ENCODE peak calls at places on chromosomes 13 and 19, in six cellular contexts. D, C, I, N, V and J are unnamed samples.

GRCh38 chr19:10270180-10270615 is 722 bp upstream of the ICAM1 start:
- DNase-seq in D (no peak), C (peak; percentile 52), I (peak; percentile 43), N (peak; percentile 86), V (peak; percentile 68), J (no peak)

GRCh38 chr19:1811942-1812425 is at the start of gene ATP8B3:
- DNase-seq in D (no peak), C (no peak), I (peak; percentile 46), N (peak; percentile 84), V (peak; percentile 49), J (no peak)

GRCh38 chr19:19661141-19661674 is 2.3 kb downstream of the ATP13A1 start:
- DNase-seq in D (no peak), C (no peak), I (no peak), N (peak; percentile 45), V (no peak), J (no peak)

GRCh38 chr19:6674868-6675305 is 4.9 kb upstream of the TNFSF14 start:
- DNase-seq in D (no peak), C (peak; percentile 43), I (peak; percentile 88), N (peak; percentile 94), V (peak; percentile 91), J (peak; percentile 31)

GRCh38 chr13:30394798-30395191 is 27.5 kb upstream of the UBE2L5 start:
- DNase-seq in D (no peak), C (no peak), I (no peak), N (no peak), V (no peak), J (no peak)

GRCh38 chr13:75566658-75567057 is 17.1 kb downstream of the UCHL3 start:
- DNase-seq in D (no peak), C (peak; percentile 78), I (no peak), N (no peak), V (no peak), J (peak; percentile 40)

GRCh38 chr19:33444993-33445751 is 71.7 kb downstream of the CEBPG start:
- DNase-seq in D (no peak), C (no peak), I (no peak), N (no peak), V (no peak), J (no peak)

GRCh38 chr13:105920375-105920774 is 615.1 kb downstream of the EFNB2 start:
- DNase-seq in D (no peak), C (peak; percentile 92), I (no peak), N (no peak), V (no peak), J (peak; percentile 81)

GRCh38 chr13:18949970-18950369 is 231.7 kb downstream of the TUBA3C start:
- DNase-seq in D (no peak), C (no peak), I (no peak), N (no peak), V (no peak), J (no peak)

GRCh38 chr13:67139551-67139950 is 90.6 kb downstream of the PCDH9 start:
- DNase-seq in D (no peak), C (peak; percentile 72), I (no peak), N (no peak), V (no peak), J (no peak)

GRCh38 chr19:45506991-45507863 is at the start of gene VASP:
- DNase-seq in D (peak; percentile 49), C (peak; percentile 93), I (peak; percentile 83), N (peak; percentile 94), V (peak; percentile 84), J (no peak)

GRCh38 chr13:30844548-30845296 is 61.3 kb upstream of the MEDAG start:
- DNase-seq in D (no peak), C (no peak), I (no peak), N (no peak), V (no peak), J (no peak)

GRCh38 chr13:40031031-40031430 is 375.6 kb downstream of the COG6 start:
- DNase-seq in D (no peak), C (peak; percentile 50), I (no peak), N (no peak), V (no peak), J (peak; percentile 15)

GRCh38 chr13:110027470-110028240 is 241.3 kb upstream of the IRS2 start:
- DNase-seq in D (no peak), C (no peak), I (no peak), N (no peak), V (no peak), J (no peak)

GRCh38 chr13:74324338-74324737 is 190.1 kb upstream of the KLF12 start:
- DNase-seq in D (no peak), C (no peak), I (no peak), N (no peak), V (no peak), J (no peak)

GRCh38 chr19:54190942-54191670 is at the start of gene TSEN34:
- DNase-seq in D (peak; percentile 82), C (peak; percentile 95), I (peak; percentile 76), N (no peak), V (peak; percentile 78), J (peak; percentile 41)

GRCh38 chr13:40480012-40480914 is 186.2 kb downstream of the FOXO1 start:
- DNase-seq in D (no peak), C (no peak), I (no peak), N (no peak), V (no peak), J (no peak)